ENCODE peak calls at places on chromosomes 2 and 18, in seven cellular contexts. N is erythroblast, R is brain microvascular endothelial cell, Q is retina, G is HT-29, H is GDM1, F is NCI-H2029. V is an unnamed sample.

GRCh38 chr2:143551946-143552655 is 422.9 kb downstream of the ARHGAP15 start:
- DNase-seq in R (no peak), N (no peak), F (no peak), G (no peak), Q (no peak), H (no peak), V (no peak)

GRCh38 chr2:10202136-10202535 is 79.6 kb downstream of the RRM2 start:
- DNase-seq in F (no peak), R (no peak), Q (no peak), G (no peak), N (no peak), H (no peak), V (no peak)

GRCh38 chr2:28286678-28287077 is 106.0 kb upstream of the FOSL2 start:
- DNase-seq in R (peak), N (no peak), Q (no peak), F (no peak), H (no peak), G (no peak), V (no peak)

GRCh38 chr2:28591711-28592365 is 96.0 kb downstream of the PLB1 start:
- DNase-seq in R (no peak), N (no peak), G (no peak), H (no peak), Q (no peak), F (no peak), V (no peak)

GRCh38 chr18:62323483-62324354 is 1.4 kb upstream of the TNFRSF11A start:
- DNase-seq in H (no peak), F (no peak), Q (no peak), G (no peak), N (no peak), R (no peak), V (no peak)

GRCh38 chr2:54632733-54633692 is 90.4 kb upstream of the EML6 start:
- DNase-seq in F (no peak), Q (no peak), G (no peak), H (no peak), R (peak), N (no peak), V (peak)

GRCh38 chr18:57052173-57052572 is 94.7 kb upstream of the BOD1L2 start:
- DNase-seq in H (no peak), Q (no peak), N (peak), G (peak), R (no peak), F (no peak), V (no peak)

GRCh38 chr18:77081387-77081773 is 51.2 kb downstream of the MBP start:
- DNase-seq in H (peak), R (no peak), N (no peak), Q (no peak), G (no peak), F (no peak), V (no peak)

GRCh38 chr2:120439637-120440384 is 93.9 kb downstream of the INHBB start:
- DNase-seq in H (no peak), G (no peak), Q (no peak), N (no peak), F (no peak), R (no peak), V (no peak)

GRCh38 chr2:238158807-238159539 is at the start of gene ERFE:
- DNase-seq in H (peak), N (peak), R (no peak), Q (no peak), G (peak), F (peak), V (no peak)

GRCh38 chr2:62200291-62200841 is 4.5 kb downstream of the B3GNT2 start:
- DNase-seq in H (no peak), G (no peak), Q (no peak), F (no peak), N (peak), R (no peak), V (no peak)

GRCh38 chr2:234873828-234874173 is 78.0 kb upstream of the SH3BP4 start:
- DNase-seq in R (peak), H (no peak), G (no peak), Q (no peak), F (no peak), N (no peak), V (peak)

GRCh38 chr2:73963385-73964120 is 21.2 kb upstream of the TET3 start:
- DNase-seq in N (peak), H (no peak), R (no peak), F (no peak), Q (no peak), G (no peak), V (no peak)

GRCh38 chr2:41394541-41394940 is 653.3 kb upstream of the PKDCC start:
- DNase-seq in H (no peak), Q (no peak), G (no peak), R (no peak), F (no peak), N (no peak), V (no peak)

GRCh38 chr2:98483257-98483861 is 38.7 kb downstream of the INPP4A start:
- DNase-seq in F (no peak), H (no peak), N (no peak), G (peak), R (no peak), Q (no peak), V (no peak)

GRCh38 chr2:118150294-118150693 is 62.0 kb downstream of the INSIG2 start:
- DNase-seq in R (no peak), F (no peak), Q (no peak), G (no peak), N (no peak), H (no peak), V (no peak)

GRCh38 chr2:132009177-132009873 is 152.4 kb downstream of the ANKRD30BL start:
- DNase-seq in R (no peak), H (no peak), G (no peak), F (no peak), N (no peak), Q (no peak), V (no peak)

GRCh38 chr18:6885992-6886823 is 156.7 kb downstream of the ARHGAP28 start:
- DNase-seq in H (peak), R (peak), N (peak), Q (peak), F (peak), G (peak), V (no peak)

GRCh38 chr2:239674101-239674980 is 273.5 kb upstream of the HDAC4 start:
- DNase-seq in Q (no peak), R (no peak), G (no peak), F (no peak), N (no peak), H (no peak), V (no peak)

GRCh38 chr2:105438104-105438929 is 39.5 kb upstream of the FHL2 start:
- DNase-seq in Q (peak), R (no peak), N (peak), G (no peak), H (no peak), F (peak), V (peak)

GRCh38 chr2:64848363-64848762 is 140.8 kb upstream of the SLC1A4 start:
- DNase-seq in N (no peak), H (no peak), F (no peak), R (no peak), Q (no peak), G (no peak), V (no peak)

GRCh38 chr2:239588451-239589269 is 187.8 kb upstream of the HDAC4 start:
- DNase-seq in H (no peak), G (no peak), N (no peak), Q (no peak), F (no peak), R (no peak), V (no peak)